ENCODE peak calls at places on chromosomes 16 and 17, in four cellular contexts. W, P, V and S are unnamed samples.
A peak's percentile ranks its signal among the peaks of the same experiment; 100 is the strongest.

GRCh38 chr16:61862756-61863155 is 173.5 kb downstream of the CDH8 start:
- DNase-seq in W (no peak), P (no peak), V (no peak), S (no peak)

GRCh38 chr17:49995055-49995738 is at the start of gene DLX3:
- DNase-seq in W (peak; percentile 81), P (peak; percentile 53), V (no peak), S (no peak)

GRCh38 chr17:2796164-2797140 is at the start of gene RAP1GAP2:
- DNase-seq in W (peak; percentile 69), P (no peak), V (no peak), S (no peak)

GRCh38 chr17:10151667-10152496 is 46.5 kb downstream of the GAS7 start:
- DNase-seq in W (peak; percentile 27), P (no peak), V (no peak), S (no peak)

GRCh38 chr17:72510454-72511016 is 389.7 kb downstream of the SOX9 start:
- DNase-seq in W (no peak), P (no peak), V (no peak), S (no peak)

GRCh38 chr17:66930933-66931332 is 33.6 kb upstream of the CACNG4 start:
- DNase-seq in W (no peak), P (no peak), V (peak; percentile 59), S (no peak)

GRCh38 chr17:28925912-28926365 is 23.1 kb upstream of the DHRS13 start:
- DNase-seq in W (no peak), P (no peak), V (no peak), S (peak; percentile 72)

GRCh38 chr16:24504467-24505345 is 34.7 kb upstream of the RBBP6 start:
- DNase-seq in W (peak; percentile 38), P (peak; percentile 12), V (peak; percentile 74), S (peak; percentile 44)

GRCh38 chr17:70588003-70588402 is 418.7 kb downstream of the KCNJ2 start:
- DNase-seq in W (no peak), P (no peak), V (no peak), S (no peak)

GRCh38 chr17:46072998-46073397 is 73.9 kb downstream of the STH start:
- DNase-seq in W (no peak), P (no peak), V (no peak), S (peak; percentile 35)

GRCh38 chr16:2276501-2277195 is 8.7 kb upstream of the RNPS1 start:
- DNase-seq in W (no peak), P (no peak), V (no peak), S (no peak)

GRCh38 chr16:75053791-75054555 is 55.1 kb downstream of the ZNRF1 start:
- DNase-seq in W (peak; percentile 65), P (no peak), V (peak; percentile 40), S (no peak)

GRCh38 chr16:81684901-81685300 is 94.2 kb upstream of the PLCG2 start:
- DNase-seq in W (no peak), P (no peak), V (no peak), S (no peak)

GRCh38 chr17:42554250-42555121 is 1.8 kb downstream of the HSD17B1 start:
- DNase-seq in W (peak; percentile 88), P (peak; percentile 90), V (no peak), S (peak; percentile 79)
- TF ChIP-seq POLR2A in W (peak; percentile 65), P (peak; percentile 83), V (peak; percentile 68), S (peak; percentile 87)

DNA sequence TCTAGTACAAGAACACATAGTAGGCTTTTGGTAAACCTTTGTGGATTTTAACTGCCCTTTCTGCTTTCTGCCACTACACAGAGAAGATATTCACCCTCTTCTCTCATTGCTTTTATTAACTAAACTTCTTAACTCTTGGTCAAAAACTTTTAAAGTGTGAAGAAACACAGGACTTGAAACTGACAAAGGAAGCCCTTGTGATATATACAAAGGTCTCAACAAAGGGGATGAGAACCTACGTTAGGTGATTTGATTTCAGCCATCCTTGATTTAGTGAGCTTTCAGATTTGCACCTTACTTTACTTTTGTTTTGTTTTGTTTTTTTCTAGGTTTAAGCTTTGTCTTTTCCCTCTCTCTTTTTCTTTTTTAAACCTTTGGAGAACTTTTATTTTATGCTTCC is 66.9 kb downstream of the TBX4 start:
- DNase-seq in W (no peak), P (no peak), V (no peak), S (no peak)
- TF ChIP-seq POLR2A in W (no peak), P (no peak), V (no peak), S (no peak)

DNA sequence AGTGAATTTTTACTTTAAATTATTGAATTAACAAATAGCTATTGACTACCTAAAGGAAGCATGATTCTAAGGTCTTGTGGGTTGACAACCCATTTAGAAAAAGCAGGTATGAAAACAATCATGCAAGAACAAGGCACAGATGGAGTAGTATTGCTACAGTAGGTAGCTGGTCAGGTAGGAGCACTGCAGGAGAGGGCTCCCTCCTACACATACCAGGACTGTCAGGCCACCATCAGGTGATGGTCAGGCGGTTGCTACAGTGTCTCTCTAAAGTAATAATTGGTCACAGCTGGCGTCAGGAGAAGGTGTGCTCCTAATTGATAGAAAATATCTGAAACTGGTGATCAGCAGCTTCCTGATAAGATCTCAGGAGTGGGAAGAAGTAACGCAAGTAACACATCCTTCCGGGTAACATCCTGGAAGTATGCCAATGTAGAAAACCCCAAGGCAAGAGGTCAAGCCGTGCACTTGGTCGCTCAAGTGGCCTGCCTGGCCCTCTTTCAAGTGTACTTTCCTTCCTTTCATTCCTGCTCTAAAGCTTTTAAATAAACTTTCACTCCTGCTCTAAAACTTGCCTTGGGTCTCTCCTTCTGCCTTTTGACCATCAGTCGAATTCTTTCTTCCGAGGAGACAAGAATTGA is 486.5 kb downstream of the TMEM114 start:
- DNase-seq in W (no peak), P (no peak), V (no peak), S (no peak)
- TF ChIP-seq POLR2A in W (no peak), P (no peak), V (no peak), S (no peak)

DNA sequence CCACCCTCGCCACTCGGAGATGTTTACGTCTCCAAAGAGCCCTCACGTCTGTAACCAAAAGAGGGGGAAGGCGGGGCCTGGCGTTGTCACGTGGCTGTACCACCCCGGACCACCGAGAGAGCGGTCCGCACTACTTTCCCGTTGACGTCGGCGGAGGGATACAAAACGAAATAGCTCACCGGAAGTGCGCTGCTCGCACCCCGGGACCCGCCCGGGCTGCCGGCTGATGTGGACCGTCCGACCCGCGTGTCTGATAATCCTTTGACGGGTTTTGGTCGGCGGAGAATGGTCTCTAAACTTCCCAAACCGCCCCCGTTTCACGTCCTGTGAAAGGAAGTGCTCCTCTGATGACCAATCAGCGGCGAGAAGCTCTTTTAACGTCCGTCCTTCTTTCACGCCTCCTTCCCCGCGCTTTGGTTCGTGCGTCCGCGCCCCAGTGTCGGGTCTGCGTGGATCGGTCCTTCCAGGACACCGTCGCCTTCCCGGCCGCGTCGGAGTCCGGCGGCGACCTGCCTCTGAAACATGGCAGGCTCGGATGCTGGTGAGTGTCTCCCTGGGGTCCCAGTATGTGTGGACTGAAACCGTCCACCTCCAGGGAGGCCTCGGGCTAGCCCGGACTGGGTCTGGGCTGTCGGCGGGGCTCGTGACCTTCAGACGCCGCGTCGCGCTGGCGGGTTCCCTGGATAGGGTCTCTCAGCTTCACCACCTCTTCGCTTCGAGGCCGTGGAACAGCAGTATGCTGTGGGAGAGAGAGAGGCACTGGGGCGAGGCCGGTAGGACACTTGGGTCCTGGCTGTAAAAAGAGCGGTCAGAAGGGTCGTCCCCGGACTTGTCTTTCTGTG is at the start of gene CEP95:
- DNase-seq in W (peak; percentile 93), P (peak; percentile 97), V (peak; percentile 98), S (peak; percentile 72)
- TF ChIP-seq POLR2A in W (peak; percentile 87), P (peak; percentile 88), V (peak; percentile 43), S (peak; percentile 86)

DNA sequence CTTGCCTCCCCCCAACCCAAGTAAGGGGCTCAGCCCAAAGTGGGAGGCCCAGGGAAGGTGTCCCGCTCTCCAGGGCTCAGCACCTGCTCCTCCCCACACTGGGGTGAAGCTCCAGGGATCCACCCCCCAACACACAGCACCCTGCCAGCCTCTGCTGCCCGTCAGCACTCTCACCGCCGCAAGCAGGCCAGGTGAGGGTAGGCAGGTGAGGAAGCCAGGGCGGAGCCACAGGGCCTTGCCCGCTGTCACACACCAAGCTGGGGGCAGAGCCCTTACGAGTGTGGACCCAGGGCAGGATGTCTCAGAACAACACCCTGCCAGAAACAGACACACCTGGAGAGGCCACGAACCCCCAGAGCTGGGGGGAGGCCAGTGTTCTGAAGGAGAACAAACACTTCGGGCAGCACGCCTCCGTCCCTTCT is 19.5 kb downstream of the PLLP start:
- DNase-seq in W (peak; percentile 94), P (no peak), V (no peak), S (no peak)
- TF ChIP-seq POLR2A in W (no peak), P (no peak), V (no peak), S (no peak)

DNA sequence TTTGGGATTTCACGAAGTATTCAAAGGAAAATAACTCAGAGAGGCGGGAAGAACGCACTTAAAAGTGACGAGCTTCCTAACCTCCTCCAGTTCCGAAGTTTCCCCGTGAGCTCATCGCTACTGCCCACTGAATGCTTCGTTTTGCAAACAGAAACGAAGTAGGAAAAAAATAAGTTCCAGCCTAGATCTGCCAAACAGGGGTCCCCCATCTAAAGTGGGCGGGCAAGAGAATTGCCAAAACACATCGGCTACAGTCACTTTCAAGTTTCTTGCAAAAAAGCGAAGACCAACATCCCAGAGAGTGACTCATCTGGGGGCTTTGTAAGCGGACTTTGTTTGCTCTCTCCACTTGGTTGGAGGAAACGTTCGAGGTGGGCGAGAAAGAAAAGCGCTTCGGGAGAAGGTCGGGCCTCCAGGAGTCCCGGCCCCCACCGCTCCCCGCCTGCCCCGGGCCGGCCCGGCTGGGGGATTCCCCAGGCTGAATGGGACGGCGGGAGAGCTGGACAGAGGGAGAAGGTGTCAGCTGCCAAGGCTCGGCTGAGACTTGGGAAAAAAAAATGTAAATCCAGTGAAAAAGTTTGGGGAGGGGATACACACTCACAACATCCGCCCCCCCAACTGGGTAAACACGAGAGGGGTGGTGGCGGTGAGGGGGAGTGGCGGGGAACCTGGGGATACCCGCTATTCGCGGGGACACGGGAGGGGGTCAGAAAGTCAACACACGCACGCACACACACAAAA is 1.0 kb downstream of the VEZF1 start:
- DNase-seq in W (peak; percentile 46), P (peak; percentile 45), V (no peak), S (no peak)
- TF ChIP-seq POLR2A in W (no peak), P (no peak), V (no peak), S (no peak)

GRCh38 chr17:81073967-81074366 is 39.0 kb downstream of the BAIAP2 start:
- DNase-seq in W (no peak), P (no peak), V (no peak), S (no peak)
- TF ChIP-seq POLR2A in W (no peak), P (no peak), V (no peak), S (no peak)